ENCODE peak calls at places on chromosomes 2 and 18, in seven cellular contexts. K is fibroblast of lung, H is psoas muscle, U is choroid plexus epithelial cell, V is BJ, P is fibroblast of pulmonary artery, Z is A673. I is an unnamed sample.

GRCh38 chr2:127090281-127091128 is 16.4 kb downstream of the BIN1 start:
- DNase-seq in K (no peak), H (peak), U (no peak), V (no peak), P (no peak), Z (no peak), I (no peak)

GRCh38 chr2:102368461-102369109 is 13.0 kb downstream of the IL18R1 start:
- DNase-seq in K (no peak), H (no peak), U (no peak), V (no peak), P (no peak), Z (no peak), I (no peak)

GRCh38 chr2:160033732-160034392 is 28.6 kb downstream of the PLA2R1 start:
- DNase-seq in K (peak), H (no peak), U (peak), V (peak), P (peak), Z (no peak), I (peak)

GRCh38 chr2:113248997-113249770 is 29.5 kb downstream of the PAX8 start:
- DNase-seq in K (peak), H (peak), U (peak), V (no peak), P (peak), Z (peak), I (peak)

GRCh38 chr2:201879986-201880385 is 73.6 kb downstream of the CDK15 start:
- DNase-seq in K (peak), H (no peak), U (no peak), V (no peak), P (no peak), Z (peak), I (no peak)

GRCh38 chr2:3450385-3451031 is 68.8 kb downstream of the ADI1 start:
- DNase-seq in K (no peak), H (peak), U (peak), V (no peak), P (no peak), Z (no peak), I (no peak)

GRCh38 chr2:197308635-197309368 is 1.8 kb downstream of the ANKRD44 start:
- DNase-seq in K (no peak), H (no peak), U (no peak), V (no peak), P (no peak), Z (no peak), I (no peak)

GRCh38 chr2:1707771-1708351 is 36.5 kb downstream of the PXDN start:
- DNase-seq in K (peak), H (peak), U (peak), V (peak), P (peak), Z (peak), I (peak)

GRCh38 chr18:3186678-3187658 is 32.8 kb downstream of the MYOM1 start:
- DNase-seq in K (no peak), H (no peak), U (peak), V (no peak), P (peak), Z (peak), I (peak)

GRCh38 chr2:212364586-212364985 is 174.0 kb downstream of the ERBB4 start:
- DNase-seq in K (peak), H (no peak), U (no peak), V (no peak), P (peak), Z (peak), I (no peak)

GRCh38 chr2:218125626-218126080 is at the start of gene CXCR2:
- DNase-seq in K (no peak), H (no peak), U (no peak), V (no peak), P (no peak), Z (no peak), I (no peak)

GRCh38 chr18:77346446-77346845 is 96.8 kb downstream of the GALR1 start:
- DNase-seq in K (peak), H (no peak), U (peak), V (no peak), P (peak), Z (no peak), I (peak)

GRCh38 chr18:45856526-45856925 is 31.1 kb downstream of the SIGLEC15 start:
- DNase-seq in K (peak), H (no peak), U (peak), V (no peak), P (peak), Z (no peak), I (peak)

GRCh38 chr2:18829331-18829902 is 240.0 kb upstream of the NT5C1B start:
- DNase-seq in K (peak), H (no peak), U (peak), V (peak), P (peak), Z (peak), I (peak)

GRCh38 chr18:57439985-57440330 is 4.8 kb downstream of the ONECUT2 start:
- DNase-seq in K (no peak), H (no peak), U (no peak), V (no peak), P (no peak), Z (no peak), I (no peak)

GRCh38 chr18:79574938-79575525 is 104.6 kb upstream of the CTDP1 start:
- DNase-seq in K (no peak), H (peak), U (no peak), V (no peak), P (no peak), Z (no peak), I (no peak)

GRCh38 chr2:217222511-217222910 is 362.6 kb upstream of the TNP1 start:
- DNase-seq in K (no peak), H (no peak), U (no peak), V (no peak), P (no peak), Z (no peak), I (no peak)

GRCh38 chr18:46917808-46918600 is 602 bp downstream of the KATNAL2 start:
- DNase-seq in K (peak), H (peak), U (peak), V (no peak), P (peak), Z (peak), I (peak)

GRCh38 chr2:25982273-25982967 is at the start of gene KIF3C:
- DNase-seq in K (peak), H (peak), U (peak), V (no peak), P (peak), Z (peak), I (peak)

GRCh38 chr2:199309973-199310372 is 147.8 kb downstream of the SATB2 start:
- DNase-seq in K (no peak), H (no peak), U (no peak), V (no peak), P (no peak), Z (peak), I (no peak)

DNA sequence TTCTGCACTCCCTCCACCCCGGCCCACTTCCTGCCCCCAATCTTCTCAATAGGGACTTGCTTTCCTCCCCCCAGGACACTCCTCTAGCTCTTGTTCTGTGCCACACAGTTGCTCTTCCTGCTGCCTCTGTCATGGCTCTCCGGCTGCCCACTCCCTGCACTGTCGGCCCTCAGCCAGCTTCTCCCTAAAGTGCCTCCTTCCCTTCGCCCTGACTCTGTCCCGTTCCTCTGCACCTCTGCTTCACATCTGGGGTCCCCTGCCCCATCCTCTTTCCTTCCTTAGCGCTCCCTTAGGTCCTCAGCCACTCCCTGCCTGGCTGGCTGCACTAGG is 132.1 kb downstream of the CABLES1 start:
- DNase-seq in K (no peak), H (no peak), U (no peak), V (no peak), P (no peak), Z (no peak), I (no peak)
- H3K4me3 ChIP-seq in K (no peak), H (no peak), U (no peak), V (no peak), P (no peak), Z (no peak), I (no peak)

DNA sequence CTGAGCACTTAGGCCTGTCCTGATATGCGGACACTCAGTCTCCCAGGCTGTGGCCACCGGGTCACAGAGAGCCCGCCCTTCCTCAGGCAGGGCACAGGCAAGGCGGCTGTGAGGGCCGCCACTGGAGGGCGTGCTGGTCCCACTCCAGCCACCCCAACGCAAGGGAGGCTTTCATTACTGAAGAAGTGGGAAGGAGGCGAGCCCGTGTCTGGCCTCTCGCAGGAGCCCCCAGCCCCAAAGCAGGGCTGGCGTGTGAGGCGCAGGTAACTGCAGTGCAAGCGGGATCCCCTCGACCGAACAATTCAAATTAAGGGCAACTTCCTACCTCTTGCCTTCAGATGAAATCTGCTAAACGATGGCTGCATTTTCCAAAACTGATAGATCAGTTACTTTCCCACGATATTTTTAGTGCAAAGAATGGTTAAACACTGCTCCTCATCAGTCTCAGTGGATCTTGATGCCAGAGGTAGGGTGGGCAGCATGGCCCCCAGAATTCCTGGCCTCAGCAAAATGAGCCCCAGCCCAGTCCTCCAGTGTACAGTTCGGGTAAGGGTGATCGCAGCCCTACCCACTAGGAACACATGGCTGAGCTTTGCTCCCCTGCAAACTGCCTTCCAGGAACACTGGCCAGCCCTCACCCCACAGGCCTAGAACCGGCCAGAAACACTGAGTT is 97.2 kb downstream of the SEPTIN10 start:
- DNase-seq in K (peak), H (no peak), U (peak), V (no peak), P (peak), Z (peak), I (no peak)
- TF ChIP-seq CTCF in K (peak), H (peak), U (peak), V (peak), P (peak), Z (peak), I (peak)

DNA sequence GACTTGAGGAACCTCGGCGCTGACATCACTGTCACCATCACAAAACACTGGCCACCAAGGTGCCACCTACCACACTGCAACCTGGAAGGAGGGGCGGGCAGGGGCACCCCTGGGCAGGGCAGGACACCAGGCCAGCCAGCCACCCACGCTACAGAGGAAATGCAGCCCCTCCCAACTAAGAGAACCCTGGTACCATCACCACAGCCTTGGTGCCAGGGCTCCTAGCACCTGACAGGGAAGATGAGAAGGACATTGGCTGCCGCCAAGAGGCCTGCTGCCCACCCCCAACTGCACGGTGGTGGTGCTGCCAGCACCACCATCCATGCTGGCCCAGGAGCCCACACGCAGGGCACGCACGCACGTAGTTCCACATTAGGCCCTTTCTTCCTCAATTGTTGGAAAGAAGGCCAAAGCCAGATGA is 88.7 kb downstream of the HDAC4 start:
- DNase-seq in K (no peak), H (peak), U (no peak), V (no peak), P (no peak), Z (no peak), I (no peak)
- H3K4me3 ChIP-seq in K (no peak), H (peak), U (no peak), V (no peak), P (no peak), Z (no peak), I (no peak)

DNA sequence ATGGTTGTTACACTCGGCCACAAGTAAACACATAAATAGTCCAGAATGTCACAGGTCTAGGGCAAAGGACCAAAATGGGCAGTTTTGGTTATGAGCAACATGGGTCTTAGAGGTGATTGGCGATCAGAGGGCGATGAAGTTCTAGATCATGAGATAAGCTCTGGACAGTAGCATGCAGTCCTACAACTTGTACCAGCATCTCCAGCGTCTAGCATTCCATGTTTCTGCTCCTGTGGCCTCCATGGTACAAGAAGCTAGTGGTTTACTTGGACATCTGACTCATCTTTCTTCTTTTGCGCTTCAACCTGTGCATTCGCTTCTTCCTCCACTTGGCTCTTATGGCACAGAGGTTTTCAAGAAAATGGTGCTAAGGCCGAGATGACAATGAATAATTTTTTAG is 8.9 kb upstream of the MMADHC start:
- DNase-seq in K (no peak), H (no peak), U (no peak), V (no peak), P (no peak), Z (no peak), I (no peak)
- TF ChIP-seq CTCF in K (no peak), H (no peak), U (no peak), V (no peak), P (no peak), Z (no peak), I (no peak)

GRCh38 chr18:65750421-65751144 is at the start of gene CDH7:
- DNase-seq in K (peak), H (peak), U (no peak), V (no peak), P (no peak), Z (peak), I (no peak)
- H3K4me3 ChIP-seq in K (no peak), H (peak), U (peak), V (no peak), P (no peak), Z (peak), I (no peak)

DNA sequence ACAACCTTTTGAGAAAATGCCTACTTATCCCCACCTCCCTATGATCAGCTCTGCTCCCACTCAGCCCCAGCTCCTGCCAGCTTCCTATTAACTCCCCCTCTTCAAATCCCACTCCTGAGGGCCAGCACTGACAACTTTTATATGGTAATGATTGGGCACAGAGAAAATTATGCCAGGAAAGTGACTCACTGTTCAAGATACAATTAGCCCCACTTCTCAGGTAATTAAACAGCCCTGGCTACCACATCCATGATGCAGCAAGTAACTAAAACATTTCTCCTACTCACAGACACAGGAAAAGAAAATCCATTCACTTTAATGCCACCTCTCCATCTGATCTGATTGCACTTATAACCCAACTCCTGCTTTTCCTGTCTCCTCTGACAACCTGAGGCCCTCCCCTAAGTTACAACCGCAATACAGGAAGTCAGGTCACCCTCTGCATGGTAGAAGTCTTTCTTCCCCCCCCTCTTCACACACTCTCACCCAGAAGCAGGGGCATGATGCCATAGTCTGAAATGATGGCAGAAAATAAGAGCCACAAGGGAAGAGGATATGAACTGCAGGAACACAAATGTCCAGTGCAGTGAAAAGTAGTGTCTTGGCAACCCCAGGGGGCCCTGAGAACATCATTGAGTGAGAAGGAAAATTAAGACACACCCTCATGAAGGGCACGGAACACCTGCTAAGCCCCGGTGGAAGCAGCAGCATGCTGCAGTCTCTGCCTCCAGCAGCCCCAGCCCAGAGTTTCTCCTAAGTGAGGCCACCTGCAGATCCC is 54.4 kb downstream of the STK39 start:
- DNase-seq in K (peak), H (no peak), U (peak), V (no peak), P (peak), Z (peak), I (no peak)
- TF ChIP-seq CTCF in K (no peak), H (no peak), U (no peak), V (no peak), P (no peak), Z (no peak), I (no peak)

GRCh38 chr2:181234429-181235410 is 222.5 kb upstream of the ITGA4 start:
- DNase-seq in K (no peak), H (no peak), U (no peak), V (no peak), P (no peak), Z (peak), I (peak)
- H3K4me3 ChIP-seq in K (no peak), H (no peak), U (no peak), V (no peak), P (no peak), Z (no peak), I (no peak)

I was measured in fibroblast of mammary gland.